ENCODE peak calls at places on chromosome X, in six cellular contexts. E is heart right ventricle; N is stomach; F is CD8-positive, alpha-beta memory T cell; B is psoas muscle; H is caudate nucleus. K is an unnamed sample.

GRCh38 chrX:8105531-8105930 is 65.5 kb downstream of the VCX2 start:
- DNase-seq in E (no peak), F (no peak), B (no peak), H (no peak), N (no peak), K (no peak)

GRCh38 chrX:78595901-78596502 is 63.1 kb downstream of the RTL3 start:
- DNase-seq in H (no peak), N (no peak), F (no peak), B (no peak), E (no peak), K (no peak)

GRCh38 chrX:134676440-134676839 is 18.2 kb upstream of the PLAC1 start:
- DNase-seq in H (no peak), E (no peak), B (no peak), N (no peak), F (no peak), K (no peak)

GRCh38 chrX:68894513-68895338 is 65.9 kb downstream of the EFNB1 start:
- DNase-seq in B (peak), E (peak), H (peak), N (peak), F (no peak), K (peak)

GRCh38 chrX:126165721-126166401 is at the start of gene DCAF12L2:
- DNase-seq in N (no peak), E (no peak), H (no peak), B (peak), F (no peak), K (no peak)

GRCh38 chrX:72572248-72573157 is at the start of gene HDAC8:
- DNase-seq in E (peak), F (no peak), B (peak), N (peak), H (peak), K (peak)

GRCh38 chrX:276588-277171 is 4.5 kb upstream of the PLCXD1 start:
- DNase-seq in B (no peak), H (no peak), N (peak), E (peak), F (no peak), K (no peak)

GRCh38 chrX:39595977-39596376 is 501.8 kb downstream of the BCOR start:
- DNase-seq in B (no peak), E (no peak), H (no peak), F (no peak), N (no peak), K (no peak)

GRCh38 chrX:13778916-13779315 is 38.0 kb downstream of the GPM6B start:
- DNase-seq in E (no peak), B (no peak), H (no peak), F (no peak), N (no peak), K (no peak)

GRCh38 chrX:40468033-40468979 is 112.5 kb upstream of the ATP6AP2 start:
- DNase-seq in F (no peak), B (no peak), H (peak), N (peak), E (peak), K (peak)

GRCh38 chrX:68832101-68832416 is 3.2 kb downstream of the EFNB1 start:
- DNase-seq in N (peak), E (peak), B (peak), H (no peak), F (no peak), K (no peak)

GRCh38 chrX:40237745-40238178 is 140.0 kb upstream of the BCOR start:
- DNase-seq in N (no peak), B (no peak), E (no peak), F (no peak), H (no peak), K (no peak)

GRCh38 chrX:123983240-123983639 is 21.7 kb downstream of the STAG2 start:
- DNase-seq in N (no peak), E (no peak), H (no peak), F (no peak), B (no peak), K (no peak)

GRCh38 chrX:72131317-72132294 is at the start of gene RTL5:
- DNase-seq in B (peak), E (peak), N (peak), H (peak), F (peak), K (peak)

DNA sequence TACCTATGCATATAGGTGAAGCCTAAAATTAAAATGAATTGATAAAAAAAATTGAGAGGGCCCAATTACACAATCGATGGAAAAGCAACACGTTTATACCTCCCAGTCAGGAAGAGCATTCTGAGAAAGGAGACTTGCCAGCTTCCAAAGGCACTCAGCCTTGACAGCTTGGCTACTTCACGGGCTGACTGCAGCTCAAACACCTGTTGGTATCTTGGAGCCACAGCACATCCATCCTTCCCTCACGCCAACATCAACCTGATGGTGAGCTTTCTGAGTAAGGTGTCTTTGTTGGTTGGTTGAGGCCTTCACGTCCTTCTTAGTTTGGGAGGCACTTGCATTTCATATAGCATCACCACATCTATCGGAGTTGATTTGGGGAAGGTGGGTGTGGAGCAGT is 598.9 kb upstream of the DIPK2B start:
- DNase-seq in N (no peak), H (no peak), F (no peak), E (no peak), B (no peak), K (no peak)
- H3K27ac ChIP-seq in N (no peak), H (no peak), F (no peak), E (no peak), B (no peak), K (no peak)

GRCh38 chrX:120677017-120677652 is 47.3 kb upstream of the C1GALT1C1 start:
- DNase-seq in E (no peak), N (no peak), H (no peak), F (no peak), B (no peak), K (no peak)

GRCh38 chrX:120672841-120673530 is 43.1 kb upstream of the C1GALT1C1 start:
- DNase-seq in F (no peak), B (no peak), E (no peak), N (no peak), H (no peak), K (no peak)

GRCh38 chrX:120668357-120668756 is 38.5 kb upstream of the C1GALT1C1 start:
- DNase-seq in E (no peak), H (no peak), F (no peak), B (no peak), N (no peak), K (no peak)

GRCh38 chrX:120672389-120672788 is 42.5 kb upstream of the C1GALT1C1 start:
- DNase-seq in F (no peak), B (peak), H (no peak), E (peak), N (peak), K (no peak)

GRCh38 chrX:120671963-120672362 is 42.1 kb upstream of the C1GALT1C1 start:
- DNase-seq in F (no peak), N (no peak), E (no peak), H (no peak), B (no peak), K (no peak)
- H3K27ac ChIP-seq in F (no peak), N (no peak), E (peak), H (no peak), B (no peak), K (no peak)

DNA sequence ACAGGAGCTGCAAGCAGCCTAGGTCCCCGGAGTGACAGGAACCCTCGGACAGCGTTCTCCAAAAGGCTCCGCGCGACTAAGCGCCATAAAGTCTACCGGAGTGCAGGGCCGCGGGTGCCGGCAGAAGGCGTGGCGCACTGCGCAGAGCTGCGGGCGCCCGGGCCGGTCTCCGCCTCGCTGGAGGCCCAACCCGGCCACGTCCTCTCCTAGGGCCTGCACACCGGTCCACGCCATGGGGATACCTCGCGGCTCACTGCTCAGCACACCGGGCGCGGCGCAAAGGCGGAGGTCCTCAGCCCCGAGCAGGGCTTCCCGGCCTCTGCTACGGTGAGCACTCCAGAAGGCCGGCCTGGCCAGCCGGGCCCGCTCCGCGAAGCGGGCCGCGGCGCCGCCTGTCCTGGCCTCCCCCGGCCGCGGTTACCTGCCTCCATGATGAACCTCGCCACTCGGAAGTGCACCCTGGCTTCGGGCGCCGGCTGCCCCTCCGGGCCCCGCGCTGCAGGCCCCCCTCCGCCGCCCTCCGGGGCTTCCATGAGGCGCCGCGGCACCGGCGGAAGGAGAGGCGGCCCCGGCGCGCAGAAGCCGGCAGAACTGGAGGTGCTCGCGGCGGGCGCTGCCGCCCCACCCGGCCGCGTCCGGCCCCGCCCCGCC is at the start of gene CCNQ:
- DNase-seq in B (peak), H (no peak), F (peak), E (peak), N (peak), K (no peak)
- H3K27ac ChIP-seq in B (peak), H (peak), F (peak), E (peak), N (peak), K (peak)

DNA sequence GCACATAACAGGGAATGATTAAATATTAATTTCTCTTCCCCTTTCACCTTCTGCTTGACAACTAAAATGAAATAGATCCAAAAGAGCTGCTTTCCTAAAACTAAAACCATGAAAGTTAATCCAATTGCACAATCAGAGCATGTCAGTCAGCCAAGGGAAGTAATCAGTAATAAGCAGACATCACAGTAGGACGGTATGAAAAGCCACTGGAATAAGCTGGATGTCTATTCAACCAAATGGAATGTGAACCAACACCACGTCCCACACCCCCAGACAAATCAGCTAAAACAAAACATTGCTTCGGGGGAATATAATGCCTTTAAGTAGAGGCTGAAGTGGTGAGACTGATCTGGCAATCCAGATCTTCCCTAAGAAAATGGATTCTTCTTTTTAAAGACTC is 859.4 kb upstream of the FTHL17 start:
- DNase-seq in N (no peak), B (no peak), E (no peak), H (no peak), F (no peak), K (no peak)
- H3K27ac ChIP-seq in N (no peak), B (no peak), E (no peak), H (no peak), F (no peak), K (no peak)

GRCh38 chrX:85052207-85052606 is 48.5 kb downstream of the APOOL start:
- DNase-seq in F (no peak), N (no peak), H (no peak), B (no peak), E (no peak), K (no peak)
- H3K27ac ChIP-seq in F (no peak), N (no peak), H (peak), B (no peak), E (no peak), K (no peak)

DNA sequence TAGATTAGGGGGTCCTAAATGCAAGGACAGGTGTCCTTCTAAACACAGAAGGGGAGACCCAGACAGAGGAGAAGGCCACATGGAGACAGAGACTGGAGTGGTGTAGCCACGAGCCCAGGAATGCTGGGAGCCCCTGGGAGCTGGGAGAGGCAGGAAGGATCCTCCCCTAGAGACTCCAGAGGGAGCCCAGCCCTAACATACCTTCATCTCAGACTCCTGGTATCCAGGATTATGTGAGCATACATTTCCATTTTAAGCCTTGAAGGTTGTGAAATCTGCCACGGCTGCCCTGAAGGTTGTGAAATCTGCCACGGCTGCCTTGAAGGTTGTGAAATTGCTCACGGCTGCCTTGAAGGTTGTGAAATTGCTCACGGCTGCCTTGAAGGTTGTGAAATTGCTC is 148.4 kb downstream of the ASMT start:
- DNase-seq in N (no peak), B (no peak), F (no peak), H (no peak), E (no peak), K (no peak)
- H3K27ac ChIP-seq in N (no peak), B (no peak), F (no peak), H (no peak), E (no peak), K (no peak)

GRCh38 chrX:107565916-107566602 is 62.3 kb upstream of the PRPS1 start:
- DNase-seq in B (no peak), H (no peak), N (peak), F (no peak), E (no peak), K (no peak)
- H3K27ac ChIP-seq in B (no peak), H (no peak), N (peak), F (no peak), E (no peak), K (no peak)

K was measured in substantia nigra.